ENCODE peak calls at places on chromosomes 2 and 18, in four cellular contexts. D, U, J and G are unnamed samples.

GRCh38 chr18:45324489-45325111 is 290.7 kb upstream of the SLC14A2 start:
- DNase-seq in J (no peak), D (no peak), U (peak; percentile 82), G (peak; percentile 87)

GRCh38 chr18:5729983-5730699 is 165.2 kb downstream of the TMEM200C start:
- DNase-seq in D (no peak), U (no peak), J (no peak), G (no peak)

GRCh38 chr2:54274781-54275242 is 18.8 kb upstream of the TSPYL6 start:
- DNase-seq in J (no peak), U (peak; percentile 63), D (no peak), G (peak; percentile 85)

GRCh38 chr2:31090188-31090587 is 48.1 kb downstream of the GALNT14 start:
- DNase-seq in D (no peak), J (no peak), U (no peak), G (no peak)

GRCh38 chr2:31256611-31257382 is 22.8 kb downstream of the EHD3 start:
- DNase-seq in U (no peak), J (peak; percentile 55), D (no peak), G (no peak)

GRCh38 chr2:233059797-233060499 is at the start of gene INPP5D:
- DNase-seq in J (peak; percentile 80), D (no peak), U (no peak), G (no peak)

GRCh38 chr2:176931588-176932563 is 280.7 kb upstream of the HNRNPA3 start:
- DNase-seq in U (peak; percentile 3), J (peak; percentile 8), D (peak; percentile 74), G (peak; percentile 55)

GRCh38 chr18:22452226-22452668 is 34.5 kb upstream of the CTAGE1 start:
- DNase-seq in D (no peak), J (no peak), U (no peak), G (no peak)

GRCh38 chr2:28656937-28657615 is 94.6 kb upstream of the PPP1CB start:
- DNase-seq in D (no peak), J (no peak), U (no peak), G (no peak)

GRCh38 chr18:59813942-59814341 is 85.9 kb upstream of the PMAIP1 start:
- DNase-seq in J (no peak), U (no peak), D (no peak), G (no peak)

GRCh38 chr2:230134496-230135073 is 65.9 kb upstream of the SLC16A14 start:
- DNase-seq in U (peak; percentile 90), D (peak; percentile 92), J (no peak), G (peak; percentile 49)

GRCh38 chr18:34122724-34123334 is 101.9 kb downstream of the NOL4 start:
- DNase-seq in J (peak; percentile 18), U (peak; percentile 56), D (peak; percentile 58), G (peak; percentile 47)

GRCh38 chr18:58195278-58195721 is 151.3 kb downstream of the NEDD4L start:
- DNase-seq in D (no peak), J (peak; percentile 68), U (no peak), G (no peak)

GRCh38 chr2:205527801-205528200 is 154.5 kb upstream of the NRP2 start:
- DNase-seq in D (peak; percentile 89), J (no peak), U (peak; percentile 28), G (no peak)

GRCh38 chr2:3300224-3300623 is 77.4 kb downstream of the EIPR1 start:
- DNase-seq in J (no peak), D (no peak), U (no peak), G (no peak)

GRCh38 chr18:13471971-13472628 is 253.5 kb downstream of the LDLRAD4 start:
- DNase-seq in D (no peak), J (no peak), U (no peak), G (no peak)

GRCh38 chr2:223648755-223649154 is 46.6 kb upstream of the SCG2 start:
- DNase-seq in J (no peak), D (no peak), U (no peak), G (no peak)

GRCh38 chr2:189091253-189091652 is 88.3 kb downstream of the COL5A2 start:
- DNase-seq in U (peak; percentile 68), D (no peak), J (no peak), G (peak; percentile 32)

GRCh38 chr2:10909996-10910341 is 1.8 kb upstream of the KCNF1 start:
- DNase-seq in D (no peak), U (no peak), J (no peak), G (no peak)